ENCODE peak calls at places on chromosome 9, in five cellular contexts. D is lower leg skin, I is brain microvascular endothelial cell, Q is ascending aorta, B is IMR-90. K is an unnamed sample.

GRCh38 chr9:1102010-1102712 is 52.0 kb downstream of the DMRT2 start:
- DNase-seq in Q (no peak), I (no peak), B (no peak), D (no peak), K (no peak)

GRCh38 chr9:115717711-115718173 is 435.8 kb upstream of the PAPPA start:
- DNase-seq in I (peak), Q (no peak), B (peak), D (no peak), K (peak)

GRCh38 chr9:37675661-37676060 is 24.9 kb downstream of the FRMPD1 start:
- DNase-seq in Q (no peak), I (no peak), B (no peak), D (no peak), K (no peak)

GRCh38 chr9:98807811-98808195 is 333 bp downstream of the GALNT12 start:
- DNase-seq in B (no peak), I (no peak), Q (no peak), D (peak), K (no peak)

GRCh38 chr9:27771803-27772545 is 198.7 kb upstream of the C9orf72 start:
- DNase-seq in B (no peak), I (peak), D (no peak), Q (no peak), K (peak)

GRCh38 chr9:96651626-96652025 is 3.5 kb downstream of the PRXL2C start:
- DNase-seq in I (no peak), B (peak), Q (no peak), D (no peak), K (peak)

GRCh38 chr9:136439550-136440408 is at the start of gene INPP5E:
- DNase-seq in D (peak), Q (peak), B (peak), I (peak), K (peak)

GRCh38 chr9:111108946-111109345 is 70.7 kb upstream of the LPAR1 start:
- DNase-seq in Q (no peak), I (peak), D (no peak), B (peak), K (peak)

GRCh38 chr9:38442473-38443096 is 18.3 kb upstream of the IGFBPL1 start:
- DNase-seq in D (no peak), I (no peak), Q (peak), B (no peak), K (no peak)

GRCh38 chr9:101566904-101567724 is 27.7 kb downstream of the PPP3R2 start:
- DNase-seq in I (peak), B (peak), Q (no peak), D (no peak), K (peak)

GRCh38 chr9:18786936-18787658 is 245.9 kb downstream of the SAXO1 start:
- DNase-seq in I (peak), B (peak), D (no peak), Q (no peak), K (peak)

GRCh38 chr9:78694950-78695349 is 398.0 kb downstream of the PSAT1 start:
- DNase-seq in D (no peak), B (no peak), I (no peak), Q (no peak), K (no peak)

GRCh38 chr9:122444366-122444765 is 33.4 kb downstream of the OR1J1 start:
- DNase-seq in B (peak), D (no peak), Q (no peak), I (peak), K (peak)

GRCh38 chr9:36319183-36319582 is 60.9 kb upstream of the GNE start:
- DNase-seq in D (peak), Q (no peak), B (no peak), I (no peak), K (no peak)

GRCh38 chr9:127809562-127810377 is 7.1 kb downstream of the FPGS start:
- DNase-seq in I (no peak), B (no peak), D (no peak), Q (no peak), K (peak)

GRCh38 chr9:83081846-83082245 is 18.9 kb upstream of the RASEF start:
- DNase-seq in Q (no peak), D (no peak), I (no peak), B (no peak), K (no peak)

GRCh38 chr9:118594428-118594827 is 774.8 kb downstream of the BRINP1 start:
- DNase-seq in B (no peak), I (no peak), D (no peak), Q (no peak), K (no peak)

GRCh38 chr9:136717399-136717798 is 5.0 kb downstream of the DIPK1B start:
- DNase-seq in B (no peak), Q (no peak), D (no peak), I (no peak), K (no peak)

GRCh38 chr9:70554881-70555280 is 140.4 kb upstream of the KLF9 start:
- DNase-seq in B (no peak), Q (no peak), I (no peak), D (no peak), K (no peak)

GRCh38 chr9:77830618-77831285 is 182.6 kb upstream of the GNA14 start:
- DNase-seq in D (no peak), Q (no peak), I (no peak), B (no peak), K (no peak)

GRCh38 chr9:137666950-137667670 is 48.3 kb downstream of the EHMT1 start:
- DNase-seq in Q (no peak), D (no peak), B (no peak), I (no peak), K (no peak)

GRCh38 chr9:135605238-135605781 is 34.0 kb downstream of the GLT6D1 start:
- DNase-seq in D (peak), B (no peak), Q (no peak), I (no peak), K (no peak)

GRCh38 chr9:30796806-30797205 is 1587.6 kb upstream of the ACO1 start:
- DNase-seq in Q (no peak), D (no peak), I (no peak), B (no peak), K (no peak)

GRCh38 chr9:133114451-133114885 is 6.6 kb downstream of the RALGDS start:
- DNase-seq in D (no peak), I (no peak), Q (peak), B (peak), K (no peak)

GRCh38 chr9:83154087-83154736 is 91.3 kb upstream of the RASEF start:
- DNase-seq in I (peak), D (no peak), B (peak), Q (no peak), K (peak)

GRCh38 chr9:129580211-129580915 is 40.5 kb downstream of the C9orf50 start:
- DNase-seq in D (no peak), Q (no peak), I (no peak), B (no peak), K (no peak)
- H3K4me3 ChIP-seq in D (no peak), Q (no peak), I (no peak), B (no peak), K (no peak)

DNA sequence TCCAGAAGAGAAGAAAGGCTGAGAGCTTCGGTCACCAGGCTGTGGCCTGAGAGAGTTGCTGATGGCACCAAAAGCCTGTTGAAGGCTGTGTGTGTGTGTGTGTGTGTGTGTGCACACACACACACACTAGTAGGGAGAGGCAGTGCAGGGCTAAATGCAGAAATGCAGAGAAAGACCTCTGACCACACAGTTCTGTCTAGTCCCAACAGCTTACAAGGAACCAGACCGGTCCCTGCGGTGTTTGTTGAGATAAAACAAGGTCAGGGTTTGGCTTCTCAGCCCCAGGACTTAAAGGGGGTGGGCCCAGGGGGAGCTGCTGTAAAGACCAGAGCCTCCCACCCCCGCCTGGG is 225.6 kb downstream of the FANCC start:
- DNase-seq in Q (no peak), I (peak), B (peak), D (no peak), K (peak)
- H3K4me3 ChIP-seq in Q (peak), I (no peak), B (no peak), D (no peak), K (no peak)

DNA sequence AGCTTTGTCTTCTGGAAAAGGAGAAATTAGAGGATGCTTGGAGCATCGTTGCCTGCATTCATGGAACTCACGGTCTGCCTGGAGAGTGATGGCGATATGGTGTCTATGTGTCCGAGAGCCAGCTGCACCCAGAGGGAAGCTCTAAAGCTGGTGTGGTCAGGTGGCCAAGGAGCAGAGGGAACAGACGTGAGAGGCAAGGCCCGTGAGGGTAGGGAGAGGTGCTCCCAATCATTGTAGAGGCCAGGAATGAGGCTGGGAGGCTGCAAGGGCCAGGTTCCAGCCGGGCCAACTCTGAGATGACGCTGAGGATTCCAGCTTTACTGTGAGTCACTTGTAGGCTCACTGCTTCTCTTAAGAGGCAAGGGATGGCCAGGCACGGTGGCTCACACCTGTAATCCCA is 7.6 kb downstream of the FGD3 start:
- DNase-seq in D (peak), B (no peak), Q (no peak), I (no peak), K (no peak)
- H3K4me3 ChIP-seq in D (no peak), B (no peak), Q (no peak), I (no peak), K (no peak)

GRCh38 chr9:104927912-104928740 is at the start of gene ABCA1:
- DNase-seq in Q (peak), I (peak), D (peak), B (peak), K (peak)
- H3K4me3 ChIP-seq in Q (peak), I (peak), D (peak), B (peak), K (peak)

GRCh38 chr9:73153793-73154227 is 2.1 kb downstream of the ANXA1 start:
- DNase-seq in Q (no peak), D (no peak), B (peak), I (no peak), K (peak)
- H3K4me3 ChIP-seq in Q (peak), D (no peak), B (peak), I (peak), K (peak)

DNA sequence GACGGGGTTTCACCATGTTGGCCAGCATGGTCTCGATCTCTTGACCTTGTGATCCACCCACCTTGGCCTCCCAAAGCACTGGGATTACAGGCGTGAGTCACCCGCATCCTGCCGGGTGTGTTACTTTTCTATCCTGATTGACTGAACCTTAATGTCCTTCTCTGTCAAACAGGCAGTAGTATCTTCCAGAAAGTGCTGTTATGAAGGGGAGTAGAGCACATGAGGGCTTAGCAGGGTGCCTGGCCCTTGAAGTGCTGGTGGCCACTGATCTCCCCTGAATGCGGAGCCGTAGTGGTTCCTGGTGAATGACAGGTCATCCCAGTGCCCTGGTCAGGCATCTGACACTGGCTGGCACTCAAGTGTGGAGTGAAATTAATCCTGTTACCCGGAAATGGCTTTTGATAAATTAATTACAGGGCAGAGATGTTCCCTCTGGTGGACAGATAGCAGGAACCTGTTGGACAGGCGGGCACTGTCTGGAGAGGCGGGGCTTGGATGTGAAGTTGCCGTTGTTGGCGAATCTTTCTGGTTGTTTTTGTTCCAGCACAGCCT is 28.4 kb downstream of the PRRC2B start:
- DNase-seq in D (no peak), B (peak), I (no peak), Q (no peak), K (no peak)
- H3K4me3 ChIP-seq in D (no peak), B (no peak), I (no peak), Q (no peak), K (no peak)

GRCh38 chr9:88995627-88996026 is 4.4 kb downstream of the S1PR3 start:
- DNase-seq in Q (peak), I (no peak), B (no peak), D (no peak), K (no peak)
- H3K4me3 ChIP-seq in Q (peak), I (no peak), B (no peak), D (no peak), K (peak)

GRCh38 chr9:21764736-21765245 is 37.6 kb upstream of the MTAP start:
- DNase-seq in B (no peak), I (no peak), D (no peak), Q (no peak), K (no peak)
- H3K4me3 ChIP-seq in B (no peak), I (no peak), D (no peak), Q (no peak), K (no peak)